ENCODE peak calls at places on chromosome 2, in five cellular contexts. J is CD8-positive, alpha-beta T cell; B is lower lobe of right lung; I is CD4-positive, alpha-beta memory T cell; D is mucosa of descending colon. Q is an unnamed sample.
A peak's percentile ranks its signal among the peaks of the same experiment; 100 is the strongest.

GRCh38 chr2:210190345-210190744 is 19.1 kb upstream of the KANSL1L start:
- DNase-seq in J (no peak), B (no peak), I (no peak), D (no peak), Q (no peak)

GRCh38 chr2:180690611-180691010 is 289.8 kb upstream of the UBE2E3 start:
- DNase-seq in J (no peak), B (no peak), I (no peak), D (no peak), Q (no peak)

GRCh38 chr2:234292205-234292954 is 204.5 kb downstream of the ARL4C start:
- DNase-seq in J (peak; percentile 66), B (no peak), I (peak; percentile 88), D (no peak), Q (peak; percentile 66)

GRCh38 chr2:52220393-52220792 is 1188.5 kb upstream of the NRXN1 start:
- DNase-seq in J (no peak), B (peak; percentile 61), I (no peak), D (no peak), Q (no peak)

GRCh38 chr2:111970453-111970852 is 72.0 kb downstream of the MERTK start:
- DNase-seq in J (no peak), B (no peak), I (no peak), D (no peak), Q (no peak)

GRCh38 chr2:127011136-127011740 is 95.7 kb downstream of the BIN1 start:
- DNase-seq in J (no peak), B (no peak), I (no peak), D (no peak), Q (no peak)

GRCh38 chr2:182379235-182379634 is 47.6 kb downstream of the PDE1A start:
- DNase-seq in J (no peak), B (no peak), I (no peak), D (no peak), Q (no peak)

GRCh38 chr2:24380687-24381271 is 20.4 kb upstream of the ITSN2 start:
- DNase-seq in J (no peak), B (no peak), I (no peak), D (no peak), Q (no peak)

GRCh38 chr2:28612131-28612812 is 116.4 kb downstream of the PLB1 start:
- DNase-seq in J (no peak), B (no peak), I (no peak), D (no peak), Q (no peak)

GRCh38 chr2:62586981-62587380 is 81.0 kb upstream of the TMEM17 start:
- DNase-seq in J (no peak), B (no peak), I (no peak), D (no peak), Q (no peak)

GRCh38 chr2:114442545-114442944 is at the start of gene DPP10:
- DNase-seq in J (no peak), B (no peak), I (no peak), D (peak; percentile 32), Q (no peak)

GRCh38 chr2:207188601-207189000 is 22.9 kb upstream of the KLF7 start:
- DNase-seq in J (no peak), B (no peak), I (no peak), D (no peak), Q (no peak)

GRCh38 chr2:170229125-170229524 is 51.2 kb downstream of the MYO3B start:
- DNase-seq in J (no peak), B (no peak), I (no peak), D (no peak), Q (no peak)

GRCh38 chr2:13109516-13109915 is 392.8 kb downstream of the TRIB2 start:
- DNase-seq in J (no peak), B (no peak), I (no peak), D (no peak), Q (no peak)

GRCh38 chr2:98698896-98699295 is 32.0 kb downstream of the MGAT4A start:
- DNase-seq in J (no peak), B (no peak), I (no peak), D (no peak), Q (no peak)

GRCh38 chr2:66432801-66433694 is 1.9 kb upstream of the MEIS1 start:
- DNase-seq in J (no peak), B (peak; percentile 77), I (no peak), D (peak; percentile 66), Q (no peak)

GRCh38 chr2:241191101-241191500 is 2.6 kb downstream of the ANO7 start:
- DNase-seq in J (no peak), B (no peak), I (no peak), D (peak; percentile 72), Q (no peak)

GRCh38 chr2:45885111-45885685 is 233.7 kb downstream of the PRKCE start:
- DNase-seq in J (no peak), B (no peak), I (no peak), D (no peak), Q (no peak)

GRCh38 chr2:68574202-68574791 is 69.1 kb upstream of the PROKR1 start:
- DNase-seq in J (no peak), B (no peak), I (no peak), D (no peak), Q (no peak)

GRCh38 chr2:17719562-17720371 is 33.8 kb downstream of the SMC6 start:
- DNase-seq in J (no peak), B (no peak), I (peak; percentile 15), D (no peak), Q (no peak)

GRCh38 chr2:42084231-42084671 is 36.4 kb downstream of the PKDCC start:
- DNase-seq in J (no peak), B (no peak), I (no peak), D (no peak), Q (no peak)

GRCh38 chr2:191041418-191042161 is 27.6 kb upstream of the STAT1 start:
- DNase-seq in J (no peak), B (peak; percentile 60), I (no peak), D (peak; percentile 38), Q (no peak)

GRCh38 chr2:53562407-53562806 is 205.2 kb upstream of the CHAC2 start:
- DNase-seq in J (no peak), B (no peak), I (no peak), D (no peak), Q (no peak)
- H3K4me1 ChIP-seq in J (no peaks in the 10 kb centered on the region), B (no peaks in the 10 kb centered on the region), I (no peaks in the 10 kb centered on the region), D (no peaks in the 10 kb centered on the region), Q (no peaks in the 10 kb centered on the region)

GRCh38 chr2:46131-46470 is 204 bp downstream of the FAM110C start:
- DNase-seq in J (no peak), B (no peak), I (peak; percentile 11), D (no peak), Q (no peak)

GRCh38 chr2:42788-43187 is 3.5 kb downstream of the FAM110C start:
- DNase-seq in J (no peak), B (no peak), I (no peak), D (peak; percentile 62), Q (no peak)

GRCh38 chr2:46471-47345 is at the start of gene FAM110C:
- DNase-seq in J (peak; percentile 50), B (peak; percentile 81), I (peak; percentile 43), D (peak; percentile 96), Q (peak; percentile 32)

GRCh38 chr2:45342-46130 is 769 bp downstream of the FAM110C start:
- DNase-seq in J (peak; percentile 15), B (no peak), I (no peak), D (peak; percentile 67), Q (no peak)

GRCh38 chr2:44748-45341 is 1.5 kb downstream of the FAM110C start:
- DNase-seq in J (no peak), B (peak; percentile 57), I (no peak), D (peak; percentile 66), Q (no peak)
- H3K4me3 ChIP-seq in J (peak overlapping the region; percentile 40), B (peak overlapping the region; percentile 65), I (peak overlapping the region; percentile 62), D (peak overlapping the region; percentile 83), Q (no peak overlapping the region)

DNA sequence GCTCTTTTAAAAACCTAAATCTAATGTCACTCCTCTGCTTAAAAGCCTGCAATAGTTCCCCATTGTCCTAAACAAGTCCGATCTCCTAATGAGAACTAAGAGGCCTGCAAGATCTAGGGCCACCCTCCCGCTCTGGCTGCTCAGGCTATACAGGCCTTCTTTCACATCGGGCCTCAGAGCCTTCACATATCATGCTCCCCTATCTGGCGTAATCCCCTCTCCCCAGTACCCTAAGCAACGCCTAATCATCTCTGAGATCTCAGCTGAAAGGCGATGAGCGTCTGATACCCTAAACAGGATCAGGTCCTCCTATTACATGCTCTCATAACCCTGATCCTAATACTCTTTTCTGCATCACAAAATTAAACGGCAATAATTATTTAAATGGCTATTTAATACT is 1.8 kb downstream of the MAP4K3 start:
- DNase-seq in J (no peak), B (no peak), I (no peak), D (no peak), Q (no peak)
- H3K4me1 ChIP-seq in J (peaks cover 22% of the 10 kb centered on the region), B (peaks cover 73% of the 10 kb centered on the region), I (peaks cover 56% of the 10 kb centered on the region), D (peaks cover 20% of the 10 kb centered on the region), Q (peaks cover 42% of the 10 kb centered on the region)

DNA sequence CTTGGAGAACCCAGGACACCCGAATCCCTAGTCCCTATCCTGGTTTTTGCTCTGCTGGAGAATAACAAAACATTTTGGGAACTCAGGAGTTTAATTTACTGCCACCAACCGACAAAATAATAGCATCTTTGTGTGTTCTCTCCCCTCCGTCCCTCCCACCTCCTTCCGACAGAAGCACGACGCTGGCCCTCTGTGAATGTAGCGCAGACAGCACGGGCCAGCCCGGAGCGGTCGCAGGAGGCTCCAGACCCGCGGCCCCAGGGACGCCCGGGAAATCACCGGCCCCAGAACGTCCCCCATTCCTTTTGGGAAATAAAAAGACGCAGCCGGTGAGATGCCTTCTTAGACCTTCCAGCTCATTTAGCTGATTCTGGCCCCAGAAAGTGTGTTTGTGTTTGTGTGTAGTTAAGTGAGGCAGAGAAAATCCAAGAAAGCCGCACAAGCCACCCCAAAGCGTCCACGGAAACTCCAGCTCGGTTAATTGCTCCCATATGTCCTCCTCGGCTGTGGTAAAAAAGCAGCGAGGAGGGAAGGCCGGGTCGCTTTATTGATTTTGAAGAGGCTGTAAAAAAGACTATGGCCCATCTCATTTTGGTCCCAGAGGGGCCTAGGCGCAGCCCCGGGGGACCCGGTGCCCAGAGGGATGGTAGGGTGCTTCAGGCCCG is 577 bp upstream of the TANC1 start:
- DNase-seq in J (no peak), B (no peak), I (no peak), D (peak; percentile 66), Q (no peak)
- H3K4me3 ChIP-seq in J (peak overlapping the region; percentile 50), B (peak overlapping the region; percentile 85), I (no peak overlapping the region), D (peak overlapping the region; percentile 38), Q (no peak overlapping the region)

DNA sequence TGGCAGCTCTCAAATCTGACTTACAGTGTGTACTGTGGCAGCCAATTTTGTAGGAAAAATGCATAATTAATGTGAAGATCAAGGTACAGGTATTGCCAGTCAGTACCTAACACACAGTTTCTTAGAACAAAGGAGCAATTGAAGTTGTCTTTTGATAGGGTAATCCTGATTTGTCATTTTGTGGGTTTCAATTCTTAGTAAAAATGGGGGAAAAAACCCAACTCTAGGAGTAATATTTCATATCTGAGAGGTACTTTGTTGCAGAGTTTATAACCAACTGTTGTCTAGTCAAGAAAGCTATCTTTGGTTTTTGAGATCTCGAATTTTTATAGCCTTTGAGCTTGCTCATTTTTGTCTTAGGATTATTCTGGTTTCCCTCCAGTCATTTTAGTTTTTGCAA is 16.1 kb downstream of the SPATS2L start:
- DNase-seq in J (no peak), B (no peak), I (no peak), D (no peak), Q (no peak)
- H3K4me1 ChIP-seq in J (no peaks in the 10 kb centered on the region), B (peaks cover 24% of the 10 kb centered on the region), I (no peaks in the 10 kb centered on the region), D (no peaks in the 10 kb centered on the region), Q (no peaks in the 10 kb centered on the region)

Q was measured in CD8-positive, alpha-beta memory T cell.